ENCODE peak calls at places on chromosomes 1 and 21, in ten cellular contexts. T is cardiac septum; I is EL; B is HTR-8/SVneo; H is T-helper 17 cell; E is activated effector memory CD4-positive, alpha-beta T cell treated with anti-CD3 and anti-CD28 coated beads, Interleukin-2, amount 50 U/mL, for 16 hours; K is stimulated activated CD8-positive, alpha-beta memory T cell treated with anti-CD3 and anti-CD28 coated beads, Interleukin-15, amount 100 ng/mL, for 1 hour; Y is NCI-H510A treated with DMSO at 0.1 percent for 48 hours; V is iPS-NIHi11; S is fibroblast of gingiva. F is an unnamed sample.

GRCh38 chr1:186042216-186042615 is 308.0 kb downstream of the HMCN1 start:
- DNase-seq in T (no peak), Y (no peak), I (no peak), E (no peak), H (no peak), S (no peak), K (no peak), V (no peak), B (no peak), F (no peak)

GRCh38 chr1:54384921-54385726 is 21.1 kb downstream of the SSBP3 start:
- DNase-seq in B (no peak), V (no peak), Y (no peak), S (no peak), I (peak; percentile 36), K (no peak), H (no peak), E (no peak), T (no peak), F (no peak)

GRCh38 chr1:7630378-7630777 is 140.7 kb upstream of the VAMP3 start:
- DNase-seq in K (no peak), Y (no peak), S (no peak), V (no peak), E (no peak), T (no peak), I (no peak), H (no peak), B (no peak), F (no peak)

GRCh38 chr1:112904071-112904830 is 51.7 kb downstream of the SLC16A1 start:
- DNase-seq in Y (no peak), H (no peak), E (peak; percentile 81), I (peak; percentile 97), S (peak; percentile 13), K (no peak), V (no peak), T (no peak), B (no peak), F (no peak)

GRCh38 chr1:29498126-29499100 is 262.1 kb downstream of the PTPRU start:
- DNase-seq in I (no peak), S (no peak), E (peak; percentile 46), V (no peak), Y (no peak), B (no peak), K (no peak), H (no peak), T (no peak), F (peak; percentile 24)

GRCh38 chr1:18999287-18999852 is 42.9 kb upstream of the IFFO2 start:
- DNase-seq in S (peak; percentile 46), K (no peak), H (no peak), E (no peak), Y (no peak), T (no peak), I (no peak), V (no peak), B (no peak), F (no peak)

GRCh38 chr1:90924982-90925381 is 96.9 kb downstream of the ZNF644 start:
- DNase-seq in T (no peak), K (no peak), I (no peak), E (no peak), S (no peak), H (no peak), B (no peak), Y (no peak), V (peak; percentile 49), F (peak; percentile 66)

GRCh38 chr21:16116798-16117197 is 387.0 kb downstream of the USP25 start:
- DNase-seq in Y (no peak), I (peak; percentile 87), V (no peak), T (no peak), K (no peak), B (no peak), S (peak; percentile 47), H (no peak), E (no peak), F (no peak)

GRCh38 chr1:16351449-16351993 is 759 bp downstream of the FBXO42 start:
- DNase-seq in K (no peak), T (no peak), B (no peak), V (no peak), E (no peak), S (no peak), H (no peak), Y (no peak), I (peak; percentile 31), F (no peak)

GRCh38 chr1:9613625-9614299 is 25.1 kb downstream of the TMEM201 start:
- DNase-seq in H (no peak), B (no peak), I (no peak), E (no peak), V (no peak), S (no peak), K (no peak), Y (no peak), T (no peak), F (no peak)

GRCh38 chr21:17793271-17793670 is 25.9 kb downstream of the C21orf91 start:
- DNase-seq in S (no peak), B (no peak), T (no peak), V (no peak), Y (no peak), K (no peak), H (no peak), E (no peak), I (no peak), F (no peak)

GRCh38 chr1:56064705-56065104 is 514.7 kb downstream of the PLPP3 start:
- DNase-seq in T (no peak), E (no peak), H (no peak), V (no peak), Y (peak; percentile 21), S (peak; percentile 14), I (peak; percentile 90), B (peak; percentile 27), K (no peak), F (no peak)

GRCh38 chr1:187078321-187078720 is 249.6 kb downstream of the PLA2G4A start:
- DNase-seq in B (no peak), K (no peak), I (no peak), H (no peak), T (no peak), V (no peak), Y (no peak), E (no peak), S (no peak), F (no peak)

GRCh38 chr1:42949312-42950145 is 9.1 kb downstream of the SLC2A1 start:
- DNase-seq in E (no peak), V (no peak), T (no peak), B (no peak), K (no peak), S (peak; percentile 68), I (peak; percentile 50), H (no peak), Y (no peak), F (no peak)